ENCODE peak calls at places on chromosomes 4 and X, in ten cellular contexts. H is coronary artery, D is substantia nigra, Z is amniotic stem cell, C is T-helper 2 cell, U is iPS-NIHi11, Y is DMS153, P is progenitor cell of endocrine pancreas, N is GM04504, R is nephron progenitor cell. W is an unnamed sample.

GRCh38 chrX:70908541-70908940 is at the start of gene TEX11:
- DNase-seq in H (no peak), D (no peak), Z (no peak), C (no peak), U (peak; percentile 23), Y (no peak), P (no peak), N (no peak), R (no peak), W (no peak)

GRCh38 chrX:54921427-54922021 is 900 bp downstream of the TRO start:
- DNase-seq in H (no peak), D (peak; percentile 39), Z (peak; percentile 6), C (no peak), U (peak; percentile 80), Y (no peak), P (peak; percentile 57), N (peak; percentile 8), R (peak; percentile 82), W (peak; percentile 80)

GRCh38 chrX:53435997-53436396 is 1.8 kb upstream of the HSD17B10 start:
- DNase-seq in H (no peak), D (no peak), Z (peak; percentile 14), C (peak; percentile 15), U (peak; percentile 51), Y (no peak), P (peak; percentile 50), N (no peak), R (peak; percentile 61), W (peak; percentile 64)

GRCh38 chrX:15674514-15674898 is 9.9 kb upstream of the CLTRN start:
- DNase-seq in H (no peak), D (no peak), Z (no peak), C (peak; percentile 50), U (peak; percentile 83), Y (peak; percentile 69), P (no peak), N (peak; percentile 94), R (peak; percentile 79), W (no peak)

GRCh38 chr4:24168658-24169057 is 278.8 kb upstream of the PPARGC1A start:
- DNase-seq in H (no peak), D (no peak), Z (no peak), C (no peak), U (no peak), Y (no peak), P (no peak), N (no peak), R (no peak), W (no peak)

GRCh38 chr4:5018603-5019002 is 655 bp downstream of the CYTL1 start:
- DNase-seq in H (no peak), D (no peak), Z (no peak), C (no peak), U (no peak), Y (no peak), P (no peak), N (no peak), R (no peak), W (no peak)

GRCh38 chrX:139739138-139739537 is 31.2 kb upstream of the MCF2 start:
- DNase-seq in H (no peak), D (no peak), Z (no peak), C (no peak), U (no peak), Y (no peak), P (no peak), N (peak; percentile 40), R (no peak), W (peak; percentile 41)

GRCh38 chr4:82710202-82710929 is 88.2 kb downstream of the SCD5 start:
- DNase-seq in H (no peak), D (peak; percentile 9), Z (no peak), C (no peak), U (peak; percentile 47), Y (no peak), P (no peak), N (no peak), R (no peak), W (no peak)

GRCh38 chr4:2417765-2418651 is at the start of gene ZFYVE28:
- DNase-seq in H (no peak), D (no peak), Z (no peak), C (no peak), U (no peak), Y (no peak), P (no peak), N (no peak), R (no peak), W (no peak)

GRCh38 chr4:3365871-3366842 is 73.3 kb downstream of the RGS12 start:
- DNase-seq in H (peak; percentile 49), D (no peak), Z (no peak), C (no peak), U (peak; percentile 21), Y (no peak), P (no peak), N (no peak), R (no peak), W (no peak)

GRCh38 chrX:104315555-104315954 is 60.8 kb upstream of the ESX1 start:
- DNase-seq in H (no peak), D (no peak), Z (no peak), C (no peak), U (no peak), Y (no peak), P (no peak), N (peak; percentile 28), R (no peak), W (peak; percentile 79)

GRCh38 chr4:2261110-2261852 is 628 bp downstream of the MXD4 start:
- DNase-seq in H (peak; percentile 77), D (no peak), Z (no peak), C (peak; percentile 46), U (peak; percentile 86), Y (no peak), P (no peak), N (no peak), R (peak; percentile 71), W (peak; percentile 33)

GRCh38 chr4:38469410-38469809 is 194.6 kb upstream of the KLF3 start:
- DNase-seq in H (no peak), D (no peak), Z (no peak), C (no peak), U (no peak), Y (no peak), P (no peak), N (no peak), R (no peak), W (no peak)

GRCh38 chrX:39652336-39652735 is 445.4 kb downstream of the BCOR start:
- DNase-seq in H (no peak), D (no peak), Z (no peak), C (no peak), U (peak; percentile 44), Y (no peak), P (no peak), N (no peak), R (no peak), W (no peak)

GRCh38 chr4:80197132-80197573 is at the start of gene PRDM8:
- DNase-seq in H (no peak), D (peak; percentile 75), Z (no peak), C (no peak), U (peak; percentile 39), Y (no peak), P (no peak), N (no peak), R (peak; percentile 53), W (peak; percentile 60)

GRCh38 chr4:83378426-83378825 is 43.8 kb upstream of the HPSE start:
- DNase-seq in H (no peak), D (no peak), Z (no peak), C (no peak), U (no peak), Y (no peak), P (no peak), N (no peak), R (no peak), W (no peak)

GRCh38 chrX:24494544-24495113 is 29.5 kb downstream of the PDK3 start:
- DNase-seq in H (no peak), D (no peak), Z (no peak), C (no peak), U (no peak), Y (peak; percentile 53), P (no peak), N (peak; percentile 24), R (no peak), W (peak; percentile 87)

GRCh38 chrX:96006281-96006680 is 678.4 kb upstream of the DIAPH2 start:
- DNase-seq in H (peak; percentile 41), D (no peak), Z (no peak), C (no peak), U (no peak), Y (no peak), P (no peak), N (no peak), R (no peak), W (no peak)

GRCh38 chrX:23435108-23435507 is 100.5 kb downstream of the PTCHD1 start:
- DNase-seq in H (no peak), D (no peak), Z (no peak), C (no peak), U (no peak), Y (no peak), P (no peak), N (no peak), R (no peak), W (no peak)

GRCh38 chrX:46180258-46180687 is 364.9 kb downstream of the ZNF674 start:
- DNase-seq in H (no peak), D (no peak), Z (peak; percentile 32), C (no peak), U (no peak), Y (peak; percentile 58), P (no peak), N (peak; percentile 86), R (no peak), W (peak; percentile 98)

GRCh38 chr4:84412062-84412461 is 87.0 kb downstream of the NKX6-1 start:
- DNase-seq in H (no peak), D (no peak), Z (no peak), C (no peak), U (no peak), Y (no peak), P (no peak), N (no peak), R (no peak), W (no peak)